ENCODE peak calls at places on chromosomes 5 and 9, in nine cellular contexts. C, Q, T, D, I, E, Y, U and R are unnamed samples. For H3K4me1, the result is how much of the 10 kb centered on the place peaks cover.

GRCh38 chr5:43044181-43044914 is 4.2 kb upstream of the ANXA2R start:
- DNase-seq in D (no peak), E (peak), U (no peak), C (peak), T (peak), I (no peak), Q (no peak), Y (no peak), R (no peak)

GRCh38 chr9:99489043-99489378 is 266.9 kb downstream of the SEC61B start:
- DNase-seq in Y (no peak), E (peak), T (no peak), Q (peak), D (no peak), I (no peak), U (no peak), C (no peak), R (peak)

GRCh38 chr9:78921341-78921740 is 624.4 kb downstream of the PSAT1 start:
- DNase-seq in E (peak), C (no peak), T (no peak), Q (no peak), D (no peak), I (no peak), U (no peak), Y (no peak), R (no peak)

GRCh38 chr5:142865631-142866030 is 95.5 kb downstream of the ARHGAP26 start:
- DNase-seq in C (no peak), I (no peak), U (no peak), Q (no peak), D (no peak), Y (no peak), E (no peak), T (no peak), R (no peak)

GRCh38 chr9:550267-550790 is 291.2 kb upstream of the DMRT1 start:
- DNase-seq in Y (no peak), C (no peak), D (no peak), U (no peak), E (no peak), Q (no peak), I (peak), T (no peak), R (no peak)

GRCh38 chr5:120419110-120419509 is 45.0 kb upstream of the PRR16 start:
- DNase-seq in T (no peak), C (no peak), E (peak), D (no peak), Y (no peak), U (peak), I (no peak), Q (no peak), R (no peak)

GRCh38 chr5:65213921-65214525 is 267.7 kb downstream of the ADAMTS6 start:
- DNase-seq in I (no peak), Y (no peak), E (peak), U (no peak), T (peak), D (peak), Q (peak), C (peak), R (no peak)

GRCh38 chr9:81313877-81314276 is 375.5 kb downstream of the TLE1 start:
- DNase-seq in D (no peak), U (no peak), Y (no peak), C (no peak), I (no peak), Q (no peak), E (no peak), T (no peak), R (no peak)

GRCh38 chr9:100449420-100449819 is 22.5 kb downstream of the MSANTD3 start:
- DNase-seq in Y (no peak), U (no peak), E (no peak), Q (no peak), T (no peak), C (no peak), D (no peak), I (no peak), R (no peak)

GRCh38 chr9:14466429-14466818 is 152.5 kb upstream of the NFIB start:
- DNase-seq in Q (no peak), U (no peak), T (no peak), Y (no peak), C (peak), D (no peak), I (no peak), E (no peak), R (no peak)

GRCh38 chr5:172635038-172635437 is 6.0 kb upstream of the NEURL1B start:
- DNase-seq in I (no peak), C (peak), Q (no peak), D (no peak), Y (no peak), E (no peak), T (no peak), U (no peak), R (no peak)

GRCh38 chr9:89444212-89444611 is 53.7 kb downstream of the SEMA4D start:
- DNase-seq in D (no peak), Q (no peak), I (no peak), U (no peak), E (no peak), C (no peak), T (peak), Y (no peak), R (no peak)

GRCh38 chr5:136598901-136599300 is 233.6 kb upstream of the TRPC7 start:
- DNase-seq in C (no peak), I (no peak), D (no peak), E (no peak), T (no peak), Y (no peak), Q (no peak), U (no peak), R (peak)

GRCh38 chr9:129968690-129969485 is 74.1 kb downstream of the FNBP1 start:
- DNase-seq in I (no peak), E (peak), D (no peak), Y (no peak), Q (peak), C (no peak), U (no peak), T (no peak), R (peak)

GRCh38 chr5:135073771-135074345 is 39.8 kb upstream of the PITX1 start:
- DNase-seq in T (no peak), Q (no peak), E (peak), U (no peak), I (peak), C (no peak), D (no peak), Y (no peak), R (no peak)

GRCh38 chr9:21903380-21903965 is 90.7 kb downstream of the CDKN2A start:
- DNase-seq in E (no peak), D (no peak), I (no peak), U (no peak), C (no peak), T (no peak), Q (no peak), Y (no peak), R (no peak)

GRCh38 chr5:31007672-31008071 is 185.8 kb upstream of the CDH6 start:
- DNase-seq in C (peak), I (no peak), Q (no peak), D (no peak), U (no peak), E (no peak), Y (no peak), T (no peak), R (no peak)

GRCh38 chr9:98064623-98065392 is 8.3 kb downstream of the NANS start:
- DNase-seq in U (no peak), I (no peak), E (no peak), Y (no peak), Q (no peak), D (no peak), C (no peak), T (no peak), R (no peak)

GRCh38 chr5:145056805-145057204 is 778.3 kb downstream of the PRELID2 start:
- DNase-seq in C (no peak), U (no peak), Q (peak), T (no peak), E (peak), Y (no peak), I (no peak), D (no peak), R (no peak)

GRCh38 chr9:135320943-135321342 is 158.6 kb upstream of the PPP1R26 start:
- DNase-seq in C (no peak), U (no peak), D (no peak), Y (no peak), Q (no peak), T (no peak), E (no peak), I (no peak), R (no peak)

GRCh38 chr5:72667708-72668107 is 148.8 kb upstream of the TNPO1 start:
- DNase-seq in Q (peak), Y (no peak), I (no peak), U (no peak), E (no peak), D (no peak), T (no peak), C (no peak), R (peak)

GRCh38 chr5:152556779-152557178 is 151.7 kb upstream of the NMUR2 start:
- DNase-seq in Y (no peak), D (no peak), Q (no peak), E (no peak), U (no peak), T (peak), I (no peak), C (no peak), R (no peak)

GRCh38 chr5:10673407-10673806 is 87.6 kb downstream of the DAP start:
- DNase-seq in C (no peak), E (no peak), I (no peak), T (no peak), D (no peak), U (no peak), Y (no peak), Q (no peak), R (no peak)

GRCh38 chr5:79588645-79589044 is 23.6 kb upstream of the TENT2 start:
- DNase-seq in E (no peak), I (no peak), Q (no peak), D (no peak), T (no peak), U (no peak), Y (no peak), C (no peak), R (no peak)

GRCh38 chr5:140317859-140318258 is 15.0 kb upstream of the PFDN1 start:
- DNase-seq in Q (peak), D (no peak), Y (no peak), C (no peak), I (no peak), T (no peak), U (no peak), E (peak), R (peak)

GRCh38 chr5:158874814-158875213 is 224.9 kb downstream of the EBF1 start:
- DNase-seq in E (no peak), Q (no peak), T (no peak), C (no peak), D (no peak), Y (no peak), U (no peak), I (no peak), R (no peak)

GRCh38 chr5:149205625-149206523 is 64.6 kb downstream of the ABLIM3 start:
- DNase-seq in T (no peak), U (no peak), Y (no peak), Q (no peak), C (no peak), D (no peak), I (no peak), E (peak), R (peak)

GRCh38 chr9:122551371-122551770 is 1.5 kb upstream of the OR1N2 start:
- DNase-seq in U (no peak), C (no peak), Q (peak), T (no peak), Y (no peak), D (no peak), I (no peak), E (no peak), R (peak)

GRCh38 chr5:94832685-94833084 is 214.2 kb downstream of the SLF1 start:
- DNase-seq in Y (no peak), T (no peak), D (no peak), I (no peak), U (peak), Q (no peak), E (no peak), C (no peak), R (no peak)

GRCh38 chr9:6014668-6015270 is 655 bp downstream of the RANBP6 start:
- DNase-seq in E (peak), U (no peak), I (no peak), Y (no peak), Q (peak), D (peak), T (no peak), C (no peak), R (peak)

GRCh38 chr5:73311291-73312110 is 137.1 kb downstream of the FOXD1 start:
- DNase-seq in Q (peak), I (no peak), U (no peak), T (no peak), C (peak), E (peak), Y (no peak), D (no peak), R (peak)

GRCh38 chr5:180072556-180072955 is 997 bp upstream of the RNF130 start:
- DNase-seq in C (no peak), E (no peak), T (no peak), Y (no peak), Q (no peak), U (no peak), I (no peak), D (no peak), R (no peak)

GRCh38 chr5:41542183-41542582 is 31.8 kb upstream of the PLCXD3 start:
- DNase-seq in Q (no peak), I (no peak), U (no peak), T (no peak), E (no peak), C (no peak), Y (no peak), D (no peak), R (no peak)

GRCh38 chr9:7777776-7778175 is 21.8 kb downstream of the DMAC1 start:
- DNase-seq in U (no peak), I (no peak), D (no peak), T (no peak), E (no peak), Q (peak), Y (no peak), C (no peak), R (no peak)

GRCh38 chr5:68685861-68686260 is 408.0 kb upstream of the SLC30A5 start:
- DNase-seq in I (no peak), U (no peak), Q (no peak), D (no peak), T (no peak), C (no peak), Y (no peak), E (no peak), R (no peak)

GRCh38 chr9:86648156-86648827 is 294.1 kb upstream of the TUT7 start:
- DNase-seq in Y (no peak), T (no peak), U (no peak), I (no peak), E (no peak), C (no peak), Q (no peak), D (no peak), R (no peak)

GRCh38 chr9:86652696-86653095 is 294.6 kb downstream of the GAS1 start:
- DNase-seq in T (no peak), D (no peak), U (no peak), Y (no peak), C (no peak), E (no peak), I (no peak), Q (no peak), R (no peak)

GRCh38 chr9:86645303-86645702 is 291.1 kb upstream of the TUT7 start:
- DNase-seq in C (peak), D (no peak), T (no peak), E (no peak), Y (no peak), Q (no peak), I (no peak), U (no peak), R (no peak)

GRCh38 chr9:86649913-86650312 is 295.7 kb upstream of the TUT7 start:
- DNase-seq in D (no peak), Q (no peak), T (no peak), Y (no peak), E (no peak), I (no peak), C (no peak), U (no peak), R (no peak)

DNA sequence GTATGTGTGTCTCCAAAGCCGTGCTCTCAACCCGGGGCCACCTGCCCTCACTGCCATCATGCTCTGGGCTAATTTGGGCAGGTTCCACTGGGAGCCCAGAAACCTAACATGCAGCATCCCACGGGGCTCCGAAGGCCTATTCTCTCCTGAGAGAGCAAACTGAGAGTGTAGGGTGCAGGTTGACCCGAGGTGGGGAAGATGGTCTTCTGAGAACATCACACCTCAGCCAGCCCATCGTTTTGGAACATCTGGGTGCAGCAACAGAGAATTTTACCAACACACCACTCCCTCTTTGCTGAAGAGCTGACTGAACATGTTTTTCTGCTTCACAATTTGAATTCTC is 294.6 kb upstream of the TUT7 start:
- DNase-seq in D (no peak), T (no peak), I (no peak), Y (no peak), U (no peak), E (no peak), Q (no peak), C (no peak), R (no peak)
- H3K27ac ChIP-seq in D (no peak), T (no peak), I (no peak), Y (no peak), U (no peak), E (no peak), Q (no peak), C (no peak), R (no peak)

GRCh38 chr9:35814841-35815543 is at the start of gene HINT2:
- DNase-seq in D (peak), I (peak), Q (peak), U (peak), Y (peak), T (peak), E (peak), C (peak), R (peak)

GRCh38 chr9:35813434-35814105 is 1.3 kb downstream of the HINT2 start:
- DNase-seq in D (peak), U (no peak), I (no peak), T (no peak), Y (no peak), C (peak), E (peak), Q (no peak), R (no peak)

GRCh38 chr9:35812025-35812602 is at the start of gene SPAG8:
- DNase-seq in U (peak), I (peak), E (peak), Q (peak), Y (peak), D (peak), C (peak), T (peak), R (peak)

GRCh38 chr9:35816708-35817107 is 1.9 kb upstream of the HINT2 start:
- DNase-seq in I (no peak), T (no peak), Y (no peak), C (peak), D (peak), Q (no peak), U (no peak), E (no peak), R (no peak)

GRCh38 chr9:35814106-35814840 is 569 bp downstream of the HINT2 start:
- DNase-seq in Q (peak), I (peak), U (peak), E (peak), C (peak), Y (no peak), T (peak), D (peak), R (no peak)
- TF ChIP-seq CTCF in Q (peak), I (no peak), U (peak), E (peak), C (peak), Y (no peak), T (peak), D (peak), R (peak)

GRCh38 chr5:56851258-56851941 is 36.1 kb downstream of the MAP3K1 start:
- DNase-seq in Y (no peak), U (no peak), T (no peak), E (peak), D (no peak), C (no peak), I (no peak), Q (no peak), R (no peak)
- H3K4me1 ChIP-seq in Y (under half), U (under half), T (under half), E (under half), D (under half), C (under half), I (half or more), Q (under half), R (under half)

GRCh38 chr5:95942968-95943367 is 18.7 kb downstream of the ELL2 start:
- DNase-seq in C (no peak), U (no peak), Y (no peak), Q (no peak), E (no peak), D (no peak), I (no peak), T (no peak), R (no peak)
- H3K27ac ChIP-seq in C (no peak), U (no peak), Y (no peak), Q (no peak), E (no peak), D (no peak), I (no peak), T (no peak), R (no peak)

DNA sequence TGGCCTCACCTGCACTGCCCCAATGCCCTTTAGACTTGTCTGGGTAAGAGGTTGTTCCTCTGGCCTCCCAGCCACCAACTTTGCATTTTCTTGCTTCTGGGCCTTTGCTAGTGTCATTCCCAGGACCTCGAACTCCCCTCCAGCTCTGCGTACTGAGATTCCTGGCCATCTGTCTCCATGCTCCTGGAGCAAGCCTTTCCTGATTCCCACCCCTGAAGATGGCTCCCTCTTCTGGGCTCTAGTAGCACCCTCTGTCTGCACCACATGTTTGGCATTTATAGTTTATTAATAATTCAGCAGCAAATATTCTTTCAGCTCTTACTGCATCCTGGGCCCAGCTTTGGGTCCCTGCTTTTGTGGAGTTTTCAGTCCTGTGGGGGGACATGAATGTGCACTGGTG is 14.9 kb downstream of the FAM163B start:
- DNase-seq in Q (no peak), Y (no peak), I (no peak), E (no peak), U (no peak), C (no peak), T (no peak), D (no peak), R (no peak)
- TF ChIP-seq CTCF in Q (no peak), Y (no peak), I (no peak), E (no peak), U (no peak), C (no peak), T (no peak), D (no peak), R (no peak)

DNA sequence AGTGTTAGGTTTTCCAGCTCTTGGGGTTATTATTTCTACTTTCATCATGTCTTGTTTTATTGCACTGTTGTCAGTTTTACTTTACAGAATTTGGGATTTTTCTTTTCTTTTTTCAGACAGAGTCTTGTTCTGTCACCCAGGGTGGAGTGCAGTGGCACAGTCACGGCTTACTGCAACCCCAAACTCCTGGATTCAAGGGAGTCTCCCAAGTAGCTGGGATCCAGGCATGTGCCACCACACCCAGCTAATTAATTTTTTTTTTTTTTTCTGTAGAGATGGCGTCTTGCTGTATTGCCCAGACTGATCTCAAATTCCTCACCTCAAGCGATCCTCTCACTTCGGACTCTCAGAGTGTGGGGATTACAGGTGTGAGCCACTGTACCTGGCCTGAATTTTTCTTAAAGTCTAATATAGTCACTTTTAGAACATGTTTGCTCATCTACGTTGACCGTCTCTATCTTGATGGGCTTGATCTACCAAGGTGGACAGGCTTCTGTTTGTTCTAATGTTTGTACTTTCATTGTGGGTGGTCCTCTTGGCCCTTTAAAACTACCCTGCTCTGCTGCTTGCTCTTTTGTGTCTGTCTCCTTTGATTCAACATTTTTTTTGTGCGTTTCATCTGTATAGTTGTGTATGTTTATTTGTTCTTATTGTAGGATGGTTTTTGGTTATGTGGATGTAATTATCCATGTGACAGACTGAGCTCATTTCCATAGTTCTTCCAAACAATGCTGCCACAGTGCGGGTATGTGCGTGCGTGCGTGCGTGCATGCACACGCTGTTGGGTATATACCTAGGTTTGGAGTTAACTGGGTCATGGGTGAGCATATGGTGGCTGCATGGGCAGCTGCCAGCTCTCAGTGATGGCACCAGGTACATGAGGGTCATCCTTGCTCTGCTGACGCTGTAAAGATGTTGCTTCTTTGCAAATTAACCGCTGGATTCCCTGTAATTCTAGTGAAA is 18.1 kb downstream of the PRRC2B start:
- DNase-seq in C (no peak), Q (no peak), U (no peak), Y (no peak), I (no peak), E (no peak), T (no peak), D (no peak), R (no peak)
- H3K4me1 ChIP-seq in C (under half), Q (under half), U (under half), Y (half or more), I (half or more), E (under half), T (under half), D (half or more), R (under half)